ENCODE peak calls at places on chromosome 22, in five cellular contexts. I is colonic mucosa, W is brain microvascular endothelial cell, A is HCT116, H is kidney epithelial cell. P is an unnamed sample.

GRCh38 chr22:32764330-32765116 is 37.0 kb upstream of the TIMP3 start:
- DNase-seq in I (peak; percentile 38), W (peak; percentile 72), A (no peak), H (peak; percentile 26), P (peak; percentile 73)

GRCh38 chr22:16973591-16974297 is 34.3 kb downstream of the GAB4 start:
- DNase-seq in I (no peak), W (no peak), A (no peak), H (no peak), P (no peak)

GRCh38 chr22:47990486-47990885 is 1228.0 kb downstream of the TBC1D22A start:
- DNase-seq in I (no peak), W (no peak), A (no peak), H (no peak), P (no peak)

GRCh38 chr22:48662476-48663150 is 1165.1 kb downstream of the BRD1 start:
- DNase-seq in I (no peak), W (no peak), A (no peak), H (no peak), P (no peak)

GRCh38 chr22:35312198-35313059 is 12.7 kb downstream of the TOM1 start:
- DNase-seq in I (peak; percentile 79), W (peak; percentile 72), A (peak; percentile 16), H (no peak), P (peak; percentile 52)

GRCh38 chr22:37301144-37301820 is 19.0 kb downstream of the CYTH4 start:
- DNase-seq in I (no peak), W (no peak), A (no peak), H (no peak), P (no peak)

GRCh38 chr22:20424937-20425587 is 12.6 kb downstream of the SCARF2 start:
- DNase-seq in I (peak; percentile 18), W (peak; percentile 24), A (no peak), H (no peak), P (no peak)

GRCh38 chr22:28670153-28670552 is 9.5 kb downstream of the TTC28 start:
- DNase-seq in I (no peak), W (no peak), A (no peak), H (no peak), P (no peak)

GRCh38 chr22:35424761-35425160 is 24.8 kb downstream of the MCM5 start:
- DNase-seq in I (no peak), W (no peak), A (no peak), H (no peak), P (no peak)

GRCh38 chr22:38098410-38099249 is 11.9 kb downstream of the BAIAP2L2 start:
- DNase-seq in I (no peak), W (peak; percentile 16), A (no peak), H (peak; percentile 21), P (peak; percentile 32)

GRCh38 chr22:32475428-32476010 is 908 bp downstream of the FBXO7 start:
- DNase-seq in I (peak; percentile 59), W (no peak), A (peak; percentile 8), H (no peak), P (peak; percentile 56)

GRCh38 chr22:36211237-36211881 is 9.8 kb upstream of the APOL4 start:
- DNase-seq in I (no peak), W (peak; percentile 53), A (no peak), H (no peak), P (no peak)

GRCh38 chr22:31451709-31452571 is 37.7 kb downstream of the EIF4ENIF1 start:
- DNase-seq in I (peak; percentile 18), W (peak; percentile 62), A (peak; percentile 21), H (peak; percentile 4), P (no peak)

GRCh38 chr22:36767035-36767775 is 8.7 kb downstream of the IFT27 start:
- DNase-seq in I (no peak), W (no peak), A (no peak), H (no peak), P (no peak)

GRCh38 chr22:37416806-37417205 is 10.5 kb downstream of the ELFN2 start:
- DNase-seq in I (no peak), W (no peak), A (no peak), H (no peak), P (no peak)

GRCh38 chr22:25091449-25091848 is 108.2 kb upstream of the CRYBB3 start:
- DNase-seq in I (no peak), W (no peak), A (no peak), H (no peak), P (no peak)

GRCh38 chr22:46171940-46172339 is 21.6 kb downstream of the PPARA start:
- DNase-seq in I (peak; percentile 77), W (peak; percentile 21), A (peak; percentile 15), H (no peak), P (no peak)

GRCh38 chr22:23418159-23418788 is 161.8 kb downstream of the IGLL1 start:
- DNase-seq in I (no peak), W (no peak), A (no peak), H (no peak), P (peak; percentile 58)

GRCh38 chr22:30296324-30296723 is 7.0 kb upstream of the CASTOR1 start:
- DNase-seq in I (no peak), W (no peak), A (no peak), H (no peak), P (no peak)

GRCh38 chr22:30298005-30298701 is 8.8 kb upstream of the CASTOR1 start:
- DNase-seq in I (peak; percentile 65), W (no peak), A (no peak), H (no peak), P (no peak)

GRCh38 chr22:30296851-30297250 is 7.5 kb upstream of the CASTOR1 start:
- DNase-seq in I (no peak), W (no peak), A (no peak), H (no peak), P (no peak)

GRCh38 chr22:30295576-30295975 is 6.3 kb upstream of the CASTOR1 start:
- DNase-seq in I (no peak), W (no peak), A (no peak), H (no peak), P (no peak)

DNA sequence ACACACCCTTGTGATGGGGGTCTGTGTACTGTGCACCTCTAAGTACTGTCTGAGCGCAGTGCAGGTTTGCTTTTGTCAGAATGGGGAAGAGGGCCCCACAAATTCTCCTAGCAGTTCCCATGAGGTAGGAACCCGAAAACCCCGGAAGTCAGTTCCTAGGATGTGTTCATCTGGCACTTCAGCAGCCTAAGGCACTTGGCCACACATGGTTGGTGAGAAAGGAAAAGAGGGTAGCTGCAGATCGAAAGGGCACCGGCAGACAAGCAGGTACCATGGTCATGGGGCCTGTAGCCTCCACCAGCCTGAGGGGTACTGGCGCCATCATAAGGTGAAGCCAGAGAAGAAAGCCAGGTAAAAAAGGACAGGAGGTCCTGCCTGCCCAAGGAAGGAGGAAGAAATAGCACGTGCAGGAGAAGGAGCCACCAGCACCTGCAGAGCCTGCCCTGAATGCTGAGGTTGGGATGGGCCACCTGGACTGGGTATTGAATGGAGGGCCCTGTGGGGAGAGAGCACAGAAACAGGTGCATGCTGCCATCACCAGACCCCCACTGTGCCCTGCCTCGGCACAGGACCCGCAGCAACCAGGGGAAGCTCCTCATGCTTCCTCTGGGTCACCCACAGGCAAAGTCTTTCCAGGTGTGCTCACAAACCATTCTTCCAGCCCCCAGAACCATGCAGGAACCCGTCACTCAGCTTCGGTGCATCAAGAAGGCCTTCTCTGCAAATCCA is 8.1 kb upstream of the CASTOR1 start:
- DNase-seq in I (no peak), W (no peak), A (no peak), H (no peak), P (no peak)
- H3K36me3 ChIP-seq in I (peaks cover 21% of the 10 kb centered on the region), W (peaks cover 65% of the 10 kb centered on the region), A (peaks cover 4% of the 10 kb centered on the region), H (no peaks in the 10 kb centered on the region), P (no peaks in the 10 kb centered on the region)

DNA sequence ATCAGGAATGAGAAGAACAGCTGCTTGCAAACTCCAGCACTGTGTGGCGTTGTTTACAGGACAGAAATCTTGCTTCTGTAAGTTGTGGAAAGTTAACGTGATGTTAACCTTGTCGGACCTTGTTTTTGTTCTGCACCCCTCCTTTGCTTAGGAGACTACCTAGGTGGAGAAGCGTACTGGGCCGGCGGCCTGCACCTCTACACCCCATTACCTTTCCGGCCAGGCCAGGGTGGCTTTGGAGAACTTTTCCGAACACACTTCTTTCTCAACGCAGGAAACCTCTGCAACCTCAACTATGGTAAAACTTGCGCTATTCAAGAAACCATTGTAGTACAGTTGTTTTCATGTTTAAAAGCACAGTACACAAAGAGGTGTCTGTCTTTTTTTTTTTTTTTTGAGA is 33.7 kb downstream of the SAMM50 start:
- DNase-seq in I (no peak), W (no peak), A (no peak), H (no peak), P (no peak)
- H3K36me3 ChIP-seq in I (no peaks in the 10 kb centered on the region), W (peaks cover 51% of the 10 kb centered on the region), A (peaks cover 17% of the 10 kb centered on the region), H (peaks cover 3% of the 10 kb centered on the region), P (no peaks in the 10 kb centered on the region)

GRCh38 chr22:40922484-40923303 is 28.5 kb upstream of the RBX1 start:
- DNase-seq in I (no peak), W (peak; percentile 24), A (peak; percentile 29), H (peak; percentile 38), P (no peak)

GRCh38 chr22:40919446-40919845 is 31.7 kb upstream of the RBX1 start:
- DNase-seq in I (no peak), W (no peak), A (no peak), H (no peak), P (no peak)

DNA sequence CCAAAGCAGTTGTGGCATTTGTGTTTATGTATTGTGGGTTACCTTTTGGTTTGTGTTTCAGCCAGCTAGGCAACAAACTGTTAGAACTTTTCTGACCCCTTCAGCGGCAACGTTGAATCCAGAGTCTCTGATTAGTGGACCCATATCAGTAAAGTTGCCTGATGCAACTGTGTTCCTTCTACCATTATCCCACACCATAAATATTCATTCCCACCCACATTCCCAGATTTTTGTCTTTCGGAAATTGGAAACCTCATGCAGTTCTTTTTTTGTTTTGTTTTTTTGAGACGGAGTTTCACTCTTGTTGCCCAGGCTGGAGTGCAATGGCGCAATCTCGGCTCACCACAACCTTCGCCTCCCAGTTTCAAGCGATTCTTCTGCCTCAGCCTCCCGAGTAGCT is 30.7 kb upstream of the RBX1 start:
- DNase-seq in I (no peak), W (no peak), A (no peak), H (no peak), P (no peak)
- H3K36me3 ChIP-seq in I (no peaks in the 10 kb centered on the region), W (peaks cover 21% of the 10 kb centered on the region), A (peaks cover 7% of the 10 kb centered on the region), H (no peaks in the 10 kb centered on the region), P (no peaks in the 10 kb centered on the region)

GRCh38 chr22:19224557-19224956 is 46.0 kb upstream of the SLC25A1 start:
- DNase-seq in I (no peak), W (no peak), A (no peak), H (no peak), P (no peak)
- H3K36me3 ChIP-seq in I (no peaks in the 10 kb centered on the region), W (peaks cover 40% of the 10 kb centered on the region), A (no peaks in the 10 kb centered on the region), H (no peaks in the 10 kb centered on the region), P (peaks cover 3% of the 10 kb centered on the region)

DNA sequence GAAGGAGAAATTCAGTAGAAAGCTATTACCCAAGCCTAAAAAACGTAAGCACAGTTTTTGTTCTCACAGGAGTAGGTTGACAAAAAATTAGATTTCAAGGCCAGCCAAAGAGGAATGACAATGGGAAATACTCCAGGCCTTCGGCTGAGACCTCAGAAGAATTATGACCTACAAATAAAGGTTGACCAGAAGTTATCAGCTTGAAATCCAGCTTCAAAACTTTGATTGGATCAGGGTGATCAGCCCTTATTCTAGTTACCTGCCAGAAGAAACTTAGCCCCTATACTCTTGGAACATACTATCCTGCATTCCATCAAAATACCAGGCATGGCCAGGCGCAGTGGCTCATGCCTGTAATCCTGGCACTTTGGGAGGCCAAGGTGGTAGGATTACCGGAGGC is 68.4 kb upstream of the PRODH start:
- DNase-seq in I (no peak), W (no peak), A (no peak), H (no peak), P (no peak)
- H3K36me3 ChIP-seq in I (no peaks in the 10 kb centered on the region), W (no peaks in the 10 kb centered on the region), A (no peaks in the 10 kb centered on the region), H (no peaks in the 10 kb centered on the region), P (no peaks in the 10 kb centered on the region)